ENCODE peak calls at places on chromosomes 16 and 17, in seven cellular contexts. One of them, this sample, is unnamed.

GRCh38 chr17:6276711-6277110 is 158.2 kb downstream of the AIPL1 start:
- DNase-seq in GM12878: no peak
- DNase-seq in H1: no peak
- DNase-seq in T47D: no peak
- DNase-seq in K562: no peak
- DNase-seq in HepG2: no peak
- DNase-seq in HCT116: no peak
- DNase-seq in this sample: no peak

GRCh38 chr17:44211281-44212265 is 7.9 kb downstream of the UBTF start:
- DNase-seq in GM12878: no peak
- DNase-seq in H1: no peak
- DNase-seq in T47D: no peak
- DNase-seq in K562: no peak
- DNase-seq in HepG2: no peak
- DNase-seq in HCT116: no peak
- DNase-seq in this sample: no peak

GRCh38 chr16:67481561-67482259 is 753 bp upstream of the ATP6V0D1 start:
- DNase-seq in GM12878: no peak
- DNase-seq in H1: no peak
- DNase-seq in T47D: no peak
- DNase-seq in K562: no peak
- DNase-seq in HepG2: peak
- DNase-seq in HCT116: no peak
- DNase-seq in this sample: peak

GRCh38 chr17:6487243-6488007 is 43.2 kb downstream of the PIMREG start:
- DNase-seq in GM12878: no peak
- DNase-seq in H1: no peak
- DNase-seq in T47D: no peak
- DNase-seq in K562: no peak
- DNase-seq in HepG2: no peak
- DNase-seq in HCT116: no peak
- DNase-seq in this sample: no peak

GRCh38 chr17:1473170-1473569 is 17.1 kb upstream of the CRK start:
- DNase-seq in GM12878: no peak
- DNase-seq in H1: no peak
- DNase-seq in T47D: no peak
- DNase-seq in K562: no peak
- DNase-seq in HepG2: no peak
- DNase-seq in HCT116: no peak
- DNase-seq in this sample: no peak

GRCh38 chr17:17783825-17784598 is 52.8 kb downstream of the SREBF1 start:
- DNase-seq in GM12878: peak
- DNase-seq in H1: no peak
- DNase-seq in T47D: no peak
- DNase-seq in K562: no peak
- DNase-seq in HepG2: no peak
- DNase-seq in HCT116: no peak
- DNase-seq in this sample: no peak

GRCh38 chr17:68222586-68222985 is 25.3 kb upstream of the AMZ2 start:
- DNase-seq in GM12878: no peak
- DNase-seq in H1: no peak
- DNase-seq in T47D: no peak
- DNase-seq in K562: no peak
- DNase-seq in HepG2: no peak
- DNase-seq in HCT116: no peak
- DNase-seq in this sample: no peak

GRCh38 chr17:18999394-18999793 is 5.2 kb downstream of the FAM83G start:
- DNase-seq in GM12878: no peak
- DNase-seq in H1: no peak
- DNase-seq in T47D: no peak
- DNase-seq in K562: no peak
- DNase-seq in HepG2: no peak
- DNase-seq in HCT116: no peak
- DNase-seq in this sample: no peak

GRCh38 chr16:71288570-71288889 is 672 bp downstream of the CMTR2 start:
- DNase-seq in GM12878: no peak
- DNase-seq in H1: no peak
- DNase-seq in T47D: no peak
- DNase-seq in K562: no peak
- DNase-seq in HepG2: no peak
- DNase-seq in HCT116: no peak
- DNase-seq in this sample: no peak

GRCh38 chr16:69404275-69404805 is 18.5 kb upstream of the TERF2 start:
- DNase-seq in GM12878: no peak
- DNase-seq in H1: no peak
- DNase-seq in T47D: no peak
- DNase-seq in K562: peak
- DNase-seq in HepG2: peak
- DNase-seq in HCT116: peak
- DNase-seq in this sample: no peak

GRCh38 chr17:39923836-39924690 is 3.3 kb downstream of the ORMDL3 start:
- DNase-seq in GM12878: no peak
- DNase-seq in H1: no peak
- DNase-seq in T47D: no peak
- DNase-seq in K562: no peak
- DNase-seq in HepG2: peak
- DNase-seq in HCT116: no peak
- DNase-seq in this sample: no peak

GRCh38 chr17:67992541-67993152 is 3.6 kb downstream of the C17orf58 start:
- DNase-seq in GM12878: no peak
- DNase-seq in H1: no peak
- DNase-seq in T47D: peak
- DNase-seq in K562: no peak
- DNase-seq in HepG2: no peak
- DNase-seq in HCT116: no peak
- DNase-seq in this sample: no peak

GRCh38 chr17:40956401-40957254 is 10.1 kb downstream of the KRT39 start:
- DNase-seq in GM12878: no peak
- DNase-seq in H1: no peak
- DNase-seq in T47D: no peak
- DNase-seq in K562: no peak
- DNase-seq in HepG2: peak
- DNase-seq in HCT116: peak
- DNase-seq in this sample: no peak

GRCh38 chr17:18191967-18192366 is 8.3 kb downstream of the ALKBH5 start:
- DNase-seq in GM12878: no peak
- DNase-seq in H1: peak
- DNase-seq in T47D: no peak
- DNase-seq in K562: no peak
- DNase-seq in HepG2: no peak
- DNase-seq in HCT116: no peak
- DNase-seq in this sample: peak

GRCh38 chr16:31451681-31452351 is 7.5 kb upstream of the ARMC5 start:
- DNase-seq in GM12878: no peak
- DNase-seq in H1: no peak
- DNase-seq in T47D: peak
- DNase-seq in K562: peak
- DNase-seq in HepG2: peak
- DNase-seq in HCT116: peak
- DNase-seq in this sample: peak

GRCh38 chr16:28103516-28104170 is 40.1 kb upstream of the GSG1L start:
- DNase-seq in GM12878: no peak
- DNase-seq in H1: no peak
- DNase-seq in T47D: no peak
- DNase-seq in K562: no peak
- DNase-seq in HepG2: no peak
- DNase-seq in HCT116: no peak
- DNase-seq in this sample: no peak

GRCh38 chr16:11270602-11271162 is 1.6 kb upstream of the TNP2 start:
- DNase-seq in GM12878: no peak
- DNase-seq in H1: no peak
- DNase-seq in T47D: no peak
- DNase-seq in K562: no peak
- DNase-seq in HepG2: peak
- DNase-seq in HCT116: no peak
- DNase-seq in this sample: no peak

GRCh38 chr17:7834554-7834890 is 505 bp downstream of the KDM6B start:
- DNase-seq in GM12878: no peak
- DNase-seq in H1: no peak
- DNase-seq in T47D: no peak
- DNase-seq in K562: peak
- DNase-seq in HepG2: peak
- DNase-seq in HCT116: no peak
- DNase-seq in this sample: peak

GRCh38 chr17:81304196-81305015 is 9.3 kb upstream of the SLC38A10 start:
- DNase-seq in GM12878: no peak
- DNase-seq in H1: no peak
- DNase-seq in T47D: no peak
- DNase-seq in K562: no peak
- DNase-seq in HepG2: no peak
- DNase-seq in HCT116: no peak
- DNase-seq in this sample: no peak

GRCh38 chr17:16924701-16925440 is 47.0 kb downstream of the TNFRSF13B start:
- DNase-seq in GM12878: no peak
- DNase-seq in H1: no peak
- DNase-seq in T47D: no peak
- DNase-seq in K562: no peak
- DNase-seq in HepG2: no peak
- DNase-seq in HCT116: no peak
- DNase-seq in this sample: no peak

GRCh38 chr16:17364319-17365210 is 106.2 kb downstream of the XYLT1 start:
- DNase-seq in GM12878: no peak
- DNase-seq in H1: no peak
- DNase-seq in T47D: no peak
- DNase-seq in K562: no peak
- DNase-seq in HepG2: no peak
- DNase-seq in HCT116: no peak
- DNase-seq in this sample: peak

GRCh38 chr16:48576927-48577326 is 33.1 kb downstream of the N4BP1 start:
- DNase-seq in GM12878: no peak
- DNase-seq in H1: no peak
- DNase-seq in T47D: no peak
- DNase-seq in K562: no peak
- DNase-seq in HepG2: peak
- DNase-seq in HCT116: no peak
- DNase-seq in this sample: no peak
- TF ChIP-seq JUND in GM12878: no peak
- TF ChIP-seq JUND in H1: no peak
- TF ChIP-seq JUND in T47D: no peak
- TF ChIP-seq JUND in K562: no peak
- TF ChIP-seq JUND in HepG2: no peak
- TF ChIP-seq JUND in HCT116: no peak
- TF ChIP-seq JUND in this sample: no peak

GRCh38 chr17:74123350-74123749 is 80.1 kb upstream of the RPL38 start:
- DNase-seq in GM12878: no peak
- DNase-seq in H1: no peak
- DNase-seq in T47D: no peak
- DNase-seq in K562: peak
- DNase-seq in HepG2: no peak
- DNase-seq in HCT116: no peak
- DNase-seq in this sample: no peak

GRCh38 chr17:74126959-74127358 is 76.5 kb upstream of the RPL38 start:
- DNase-seq in GM12878: no peak
- DNase-seq in H1: no peak
- DNase-seq in T47D: no peak
- DNase-seq in K562: no peak
- DNase-seq in HepG2: no peak
- DNase-seq in HCT116: no peak
- DNase-seq in this sample: no peak

GRCh38 chr17:74123866-74124265 is 79.6 kb upstream of the RPL38 start:
- DNase-seq in GM12878: no peak
- DNase-seq in H1: no peak
- DNase-seq in T47D: no peak
- DNase-seq in K562: no peak
- DNase-seq in HepG2: no peak
- DNase-seq in HCT116: no peak
- DNase-seq in this sample: no peak

GRCh38 chr17:74126179-74126900 is 77.1 kb upstream of the RPL38 start:
- DNase-seq in GM12878: no peak
- DNase-seq in H1: no peak
- DNase-seq in T47D: no peak
- DNase-seq in K562: no peak
- DNase-seq in HepG2: no peak
- DNase-seq in HCT116: no peak
- DNase-seq in this sample: no peak

GRCh38 chr17:74125160-74125559 is 78.3 kb upstream of the RPL38 start:
- DNase-seq in GM12878: no peak
- DNase-seq in H1: no peak
- DNase-seq in T47D: peak
- DNase-seq in K562: no peak
- DNase-seq in HepG2: no peak
- DNase-seq in HCT116: no peak
- DNase-seq in this sample: peak
- TF ChIP-seq JUND in GM12878: no peak
- TF ChIP-seq JUND in H1: no peak
- TF ChIP-seq JUND in T47D: no peak
- TF ChIP-seq JUND in K562: no peak
- TF ChIP-seq JUND in HepG2: no peak
- TF ChIP-seq JUND in HCT116: no peak
- TF ChIP-seq JUND in this sample: no peak

DNA sequence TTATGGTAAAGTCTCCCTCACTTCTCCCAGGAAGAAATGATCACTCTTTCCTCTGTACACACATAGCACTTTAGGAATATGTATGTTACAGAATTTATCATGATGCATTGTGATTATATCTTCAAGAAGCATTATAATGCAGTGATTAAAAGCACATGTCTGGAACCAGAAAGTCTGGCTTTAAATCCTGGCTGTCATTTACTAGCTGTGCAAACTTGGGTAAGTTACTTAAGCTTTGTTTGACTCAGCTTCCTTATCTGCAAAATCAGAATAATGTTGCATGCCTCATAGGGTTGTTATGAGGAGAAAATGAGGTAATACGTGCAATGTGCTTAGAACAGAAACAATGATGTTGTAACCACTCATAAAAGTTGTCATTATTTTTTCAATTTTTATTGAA is 156.3 kb upstream of the ZKSCAN2 start:
- DNase-seq in GM12878: no peak
- DNase-seq in H1: no peak
- DNase-seq in T47D: no peak
- DNase-seq in K562: no peak
- DNase-seq in HepG2: no peak
- DNase-seq in HCT116: no peak
- DNase-seq in this sample: no peak
- TF ChIP-seq JUND in GM12878: no peak
- TF ChIP-seq JUND in H1: no peak
- TF ChIP-seq JUND in T47D: peak
- TF ChIP-seq JUND in K562: no peak
- TF ChIP-seq JUND in HepG2: no peak
- TF ChIP-seq JUND in HCT116: no peak
- TF ChIP-seq JUND in this sample: peak

DNA sequence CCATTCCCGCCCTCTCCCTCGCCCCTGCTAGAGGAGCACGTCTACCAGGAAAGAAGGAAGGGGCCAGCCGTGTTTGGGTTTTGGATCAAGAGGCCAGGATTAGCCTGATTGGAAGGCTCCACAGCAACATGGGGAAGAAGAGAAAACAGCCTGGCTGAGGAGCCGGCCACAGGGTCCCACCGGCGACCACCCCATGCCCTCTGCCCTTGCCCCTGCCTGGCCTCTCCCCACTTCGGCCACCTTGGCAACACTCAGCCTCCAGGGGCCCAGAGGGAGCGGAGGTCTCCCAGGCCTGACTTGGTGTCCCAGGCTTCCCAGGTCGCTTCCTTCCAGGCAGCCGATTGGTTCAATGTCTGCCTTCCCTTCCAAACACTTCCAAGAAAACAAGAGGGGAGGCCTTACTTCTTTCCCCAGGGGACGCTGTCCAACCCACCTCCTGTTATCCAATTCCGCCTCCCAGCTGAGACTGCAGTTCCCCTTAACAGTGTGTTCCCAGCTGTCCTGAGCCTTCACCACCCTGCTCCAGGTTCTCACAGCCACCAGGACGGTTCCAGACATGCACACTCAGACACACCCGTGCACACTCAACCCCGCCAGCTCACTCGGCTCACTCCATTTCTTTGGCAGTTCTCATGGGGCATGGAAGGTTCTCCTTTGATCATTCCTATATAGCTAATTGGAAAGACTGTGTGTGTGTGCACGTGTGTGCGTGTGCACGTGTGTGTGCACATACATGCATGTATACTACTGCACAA is 65.4 kb downstream of the RBFOX3 start:
- DNase-seq in GM12878: no peak
- DNase-seq in H1: no peak
- DNase-seq in T47D: no peak
- DNase-seq in K562: no peak
- DNase-seq in HepG2: no peak
- DNase-seq in HCT116: no peak
- DNase-seq in this sample: no peak
- TF ChIP-seq JUND in GM12878: no peak
- TF ChIP-seq JUND in H1: no peak
- TF ChIP-seq JUND in T47D: no peak
- TF ChIP-seq JUND in K562: no peak
- TF ChIP-seq JUND in HepG2: no peak
- TF ChIP-seq JUND in HCT116: no peak
- TF ChIP-seq JUND in this sample: no peak

This sample was measured in SK-N-SH.